ENCODE peak calls at places on chromosomes 16 and 17, in four cellular contexts. Q is K562, A is HepG2, S is GM12878. H is an unnamed sample.

GRCh38 chr16:25707982-25708583 is 16.3 kb downstream of the HS3ST4 start:
- DNase-seq in Q (peak), A (peak), S (no peak), H (no peak)

GRCh38 chr16:57009641-57010170 is 20.3 kb downstream of the NLRC5 start:
- DNase-seq in Q (no peak), A (no peak), S (no peak), H (no peak)

GRCh38 chr16:30063893-30064745 is 1.4 kb upstream of the ALDOA start:
- DNase-seq in Q (peak), A (peak), S (peak), H (no peak)

GRCh38 chr16:2919511-2920255 is 8.0 kb downstream of the FLYWCH1 start:
- DNase-seq in Q (peak), A (peak), S (no peak), H (peak)

GRCh38 chr17:80584171-80584905 is 39.7 kb downstream of the RPTOR start:
- DNase-seq in Q (no peak), A (no peak), S (no peak), H (no peak)

GRCh38 chr16:74999208-74999682 is 421 bp downstream of the ZNRF1 start:
- DNase-seq in Q (peak), A (no peak), S (no peak), H (no peak)

GRCh38 chr17:15262291-15263205 is 2.6 kb downstream of the PMP22 start:
- DNase-seq in Q (peak), A (no peak), S (no peak), H (no peak)

GRCh38 chr17:50534222-50534978 is 1.9 kb downstream of the EPN3 start:
- DNase-seq in Q (peak), A (no peak), S (no peak), H (peak)

GRCh38 chr17:81097943-81098308 is 63.0 kb downstream of the BAIAP2 start:
- DNase-seq in Q (peak), A (peak), S (no peak), H (no peak)

GRCh38 chr17:49990921-49991320 is 4.1 kb downstream of the DLX3 start:
- DNase-seq in Q (no peak), A (no peak), S (no peak), H (peak)

GRCh38 chr16:13957197-13958078 is 37.5 kb downstream of the ERCC4 start:
- DNase-seq in Q (peak), A (peak), S (peak), H (no peak)

GRCh38 chr17:33127706-33128105 is 136.1 kb downstream of the SPACA3 start:
- DNase-seq in Q (no peak), A (no peak), S (no peak), H (no peak)

GRCh38 chr17:44607836-44608690 is 48.2 kb upstream of the MEIOC start:
- DNase-seq in Q (no peak), A (peak), S (no peak), H (no peak)

GRCh38 chr16:9612267-9612666 is 520.8 kb downstream of the HAPSTR1 start:
- DNase-seq in Q (no peak), A (no peak), S (no peak), H (peak)

GRCh38 chr16:48535831-48536599 is 74.0 kb downstream of the N4BP1 start:
- DNase-seq in Q (no peak), A (peak), S (peak), H (no peak)

GRCh38 chr17:78057113-78057740 is 71.3 kb downstream of the TMC6 start:
- DNase-seq in Q (no peak), A (no peak), S (no peak), H (no peak)

GRCh38 chr16:336269-336668 is 16.3 kb downstream of the AXIN1 start:
- DNase-seq in Q (no peak), A (no peak), S (no peak), H (no peak)

GRCh38 chr17:32275060-32276042 is 9.7 kb downstream of the RHBDL3 start:
- DNase-seq in Q (peak), A (no peak), S (no peak), H (peak)

GRCh38 chr17:73069164-73069774 is 23.2 kb downstream of the SLC39A11 start:
- DNase-seq in Q (no peak), A (peak), S (no peak), H (no peak)

GRCh38 chr16:84582958-84583516 is 34.8 kb downstream of the COTL1 start:
- DNase-seq in Q (no peak), A (no peak), S (no peak), H (no peak)

GRCh38 chr17:58307468-58308172 is 21.0 kb downstream of the TSPOAP1 start:
- DNase-seq in Q (no peak), A (no peak), S (no peak), H (no peak)

GRCh38 chr16:11341371-11341770 is 3.9 kb upstream of the RMI2 start:
- DNase-seq in Q (no peak), A (no peak), S (no peak), H (no peak)

GRCh38 chr17:334974-335481 is 17.6 kb downstream of the RPH3AL start:
- DNase-seq in Q (no peak), A (no peak), S (no peak), H (no peak)

GRCh38 chr16:4381072-4381934 is 9.7 kb downstream of the VASN start:
- DNase-seq in Q (no peak), A (no peak), S (no peak), H (no peak)

GRCh38 chr16:49000594-49000993 is 281.0 kb downstream of the CBLN1 start:
- DNase-seq in Q (peak), A (no peak), S (no peak), H (no peak)

GRCh38 chr17:4673986-4674770 is 29.8 kb downstream of the PELP1 start:
- DNase-seq in Q (no peak), A (no peak), S (no peak), H (no peak)

GRCh38 chr17:4675791-4676190 is 28.1 kb downstream of the PELP1 start:
- DNase-seq in Q (no peak), A (no peak), S (no peak), H (no peak)

GRCh38 chr17:4672055-4672630 is 30.7 kb upstream of the ALOX15 start:
- DNase-seq in Q (no peak), A (no peak), S (no peak), H (no peak)

GRCh38 chr17:4672726-4673125 is 31.2 kb downstream of the PELP1 start:
- DNase-seq in Q (no peak), A (no peak), S (no peak), H (no peak)

DNA sequence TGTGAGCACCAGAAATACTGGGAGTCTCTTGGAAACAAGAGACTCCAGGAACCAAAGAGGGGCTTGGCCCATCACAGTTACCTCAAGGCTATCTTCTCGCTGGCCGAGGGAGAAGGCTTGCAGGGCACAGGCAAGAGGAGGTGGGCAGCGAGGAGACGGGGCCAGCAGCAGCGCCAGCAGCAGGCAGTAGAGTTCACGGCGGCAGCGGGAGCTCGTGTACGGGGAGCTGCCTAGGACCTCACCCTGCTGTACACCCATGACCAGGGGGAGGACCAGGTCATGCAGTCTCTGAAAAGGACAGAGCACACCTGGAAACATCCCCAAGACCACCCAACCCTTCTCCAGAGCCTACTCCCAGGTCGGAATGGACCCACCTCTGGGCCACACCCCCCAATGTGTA is 30.8 kb downstream of the PELP1 start:
- DNase-seq in Q (no peak), A (no peak), S (no peak), H (no peak)
- TF ChIP-seq ATF2 in Q (no peak), A (no peak), S (no peak), H (no peak)

GRCh38 chr17:74288785-74289184 is 14.8 kb downstream of the DNAI2 start:
- DNase-seq in Q (no peak), A (no peak), S (peak), H (no peak)
- TF ChIP-seq JUND in Q (no peak), A (no peak), S (peak), H (no peak)

GRCh38 chr16:89801800-89802199 is 14.6 kb downstream of the FANCA start:
- DNase-seq in Q (no peak), A (no peak), S (no peak), H (no peak)

GRCh38 chr16:89808453-89808939 is 8.0 kb downstream of the FANCA start:
- DNase-seq in Q (no peak), A (no peak), S (no peak), H (no peak)

GRCh38 chr16:89811321-89811720 is 5.1 kb downstream of the FANCA start:
- DNase-seq in Q (no peak), A (no peak), S (no peak), H (no peak)

DNA sequence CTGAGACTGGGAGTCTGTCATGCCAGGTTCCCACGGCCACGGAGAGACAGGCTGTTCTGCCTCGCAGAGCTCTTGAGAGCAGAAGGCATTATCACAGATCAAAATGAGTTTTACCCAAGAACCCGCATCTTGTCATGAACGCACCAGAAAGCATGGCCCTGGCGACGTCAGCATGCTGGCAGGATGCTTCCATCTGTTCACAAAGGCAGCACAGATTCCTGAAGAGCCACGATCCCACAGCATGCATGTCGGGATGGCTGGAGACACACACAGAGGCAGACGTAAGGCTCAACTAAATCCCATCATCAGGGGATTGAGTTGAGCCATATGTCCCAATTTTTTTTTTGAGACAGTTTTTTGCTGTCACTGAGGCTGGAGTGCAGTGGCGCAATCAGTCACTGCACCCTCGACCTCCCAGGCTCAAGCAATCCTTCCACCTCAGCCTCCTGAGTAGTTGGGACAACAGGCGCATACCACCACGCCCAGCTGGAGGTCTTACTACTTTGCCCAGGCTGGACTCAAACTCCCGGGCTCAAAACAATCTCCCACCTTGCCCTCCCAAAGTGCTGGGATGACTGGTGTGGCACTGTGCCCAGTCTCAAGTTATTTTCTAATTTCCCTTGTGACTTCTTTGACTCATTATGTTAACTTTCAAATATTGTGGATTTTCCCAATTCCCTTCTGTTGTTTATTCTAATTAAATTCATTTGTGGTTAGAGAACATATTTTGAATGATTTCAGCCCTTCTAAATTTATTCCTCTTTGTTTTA is 11.1 kb downstream of the FANCA start:
- DNase-seq in Q (no peak), A (no peak), S (no peak), H (no peak)
- TF ChIP-seq RFX5 in Q (no peak), A (no peak), S (no peak), H (no peak)

DNA sequence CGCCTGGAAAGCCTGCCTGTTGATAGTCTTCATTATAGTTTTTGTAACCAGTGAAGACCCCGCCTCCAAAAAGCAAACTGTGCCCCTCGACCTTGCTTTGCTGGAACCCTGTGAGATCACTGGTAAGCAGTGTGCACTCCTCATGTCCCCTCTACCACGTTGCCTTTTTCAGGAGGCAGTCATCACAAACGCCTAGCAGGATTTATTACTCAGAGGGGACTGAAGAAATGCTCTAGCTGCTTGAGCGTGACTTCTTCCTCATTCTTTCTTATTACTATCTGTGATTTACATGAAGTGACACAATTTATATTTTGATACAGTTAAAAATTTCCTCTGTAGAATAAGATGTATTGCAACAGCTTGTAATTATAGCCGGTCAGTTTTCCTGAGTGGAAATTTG is 6.5 kb upstream of the KRTAP3-1 start:
- DNase-seq in Q (no peak), A (no peak), S (no peak), H (no peak)
- TF ChIP-seq ATF2 in Q (no peak), A (no peak), S (no peak), H (no peak)

GRCh38 chr16:88387177-88387576 is 4.4 kb downstream of the ZNF469 start:
- DNase-seq in Q (no peak), A (no peak), S (no peak), H (no peak)
- TF ChIP-seq JUND in Q (no peak), A (no peak), S (no peak), H (no peak)

GRCh38 chr17:16521070-16521727 is 29.2 kb upstream of the LRRC75A start:
- DNase-seq in Q (peak), A (peak), S (peak), H (peak)
- TF ChIP-seq RFX5 in Q (no peak), A (no peak), S (no peak), H (no peak)

GRCh38 chr17:67258836-67259468 is 14.0 kb upstream of the HELZ start:
- DNase-seq in Q (no peak), A (no peak), S (no peak), H (no peak)
- TF ChIP-seq ATF2 in Q (no peak), A (no peak), S (no peak), H (no peak)

GRCh38 chr16:23125277-23125676 is 24.0 kb downstream of the USP31 start:
- DNase-seq in Q (no peak), A (no peak), S (no peak), H (no peak)
- TF ChIP-seq JUND in Q (no peak), A (no peak), S (no peak), H (no peak)

H was measured in H1.